ENCODE peak calls at places on chromosomes 11 and 22, in nine cellular contexts. U, X, H, W, K, I, S, V and C are unnamed samples.
A peak's percentile ranks its signal among the peaks of the same experiment; 100 is the strongest.

GRCh38 chr11:3154001-3154599 is 11.0 kb downstream of the OSBPL5 start:
- DNase-seq in U (peak; percentile 42), X (no peak), H (no peak), W (no peak), K (no peak), I (no peak), S (peak; percentile 16), V (no peak), C (no peak)

GRCh38 chr11:43542734-43543133 is 137.8 kb upstream of the HSD17B12 start:
- DNase-seq in U (no peak), X (no peak), H (no peak), W (no peak), K (no peak), I (no peak), S (no peak), V (no peak), C (no peak)

GRCh38 chr11:17774232-17775034 is 39.9 kb downstream of the KCNC1 start:
- DNase-seq in U (no peak), X (no peak), H (no peak), W (no peak), K (no peak), I (no peak), S (no peak), V (no peak), C (no peak)

GRCh38 chr11:44356351-44356750 is 46.4 kb upstream of the ALX4 start:
- DNase-seq in U (no peak), X (no peak), H (no peak), W (no peak), K (no peak), I (no peak), S (no peak), V (no peak), C (no peak)

GRCh38 chr11:66139817-66140216 is 69.7 kb downstream of the PACS1 start:
- DNase-seq in U (no peak), X (no peak), H (no peak), W (no peak), K (no peak), I (no peak), S (no peak), V (no peak), C (no peak)

GRCh38 chr11:32829680-32830412 is at the start of gene PRRG4:
- DNase-seq in U (peak; percentile 88), X (peak; percentile 89), H (no peak), W (no peak), K (peak; percentile 84), I (peak; percentile 81), S (peak; percentile 55), V (peak; percentile 20), C (peak; percentile 63)

GRCh38 chr11:74011360-74012071 is 2.6 kb upstream of the UCP3 start:
- DNase-seq in U (no peak), X (no peak), H (no peak), W (no peak), K (no peak), I (no peak), S (no peak), V (peak; percentile 59), C (peak; percentile 76)

GRCh38 chr11:78595431-78596130 is 20.9 kb upstream of the NARS2 start:
- DNase-seq in U (no peak), X (peak; percentile 26), H (no peak), W (peak; percentile 87), K (no peak), I (no peak), S (no peak), V (peak; percentile 71), C (no peak)

GRCh38 chr11:94139421-94139820 is 10.8 kb downstream of the PANX1 start:
- DNase-seq in U (no peak), X (no peak), H (no peak), W (no peak), K (no peak), I (no peak), S (no peak), V (no peak), C (no peak)

GRCh38 chr11:36014906-36015305 is 71.0 kb downstream of the LDLRAD3 start:
- DNase-seq in U (no peak), X (no peak), H (no peak), W (no peak), K (no peak), I (no peak), S (no peak), V (no peak), C (no peak)

GRCh38 chr11:11732116-11732515 is 109.7 kb upstream of the USP47 start:
- DNase-seq in U (no peak), X (no peak), H (no peak), W (no peak), K (no peak), I (no peak), S (no peak), V (no peak), C (no peak)

GRCh38 chr11:18245396-18245795 is 3.1 kb downstream of the SAA2 start:
- DNase-seq in U (no peak), X (no peak), H (no peak), W (no peak), K (no peak), I (no peak), S (no peak), V (no peak), C (no peak)

GRCh38 chr22:35766654-35767580 is 49.2 kb downstream of the APOL5 start:
- DNase-seq in U (no peak), X (no peak), H (no peak), W (no peak), K (no peak), I (peak; percentile 67), S (no peak), V (peak; percentile 31), C (no peak)

GRCh38 chr11:14835491-14836105 is 56.4 kb downstream of the CYP2R1 start:
- DNase-seq in U (no peak), X (no peak), H (no peak), W (no peak), K (no peak), I (no peak), S (no peak), V (no peak), C (peak; percentile 7)

GRCh38 chr11:130848361-130849214 is 67.7 kb downstream of the SNX19 start:
- DNase-seq in U (no peak), X (no peak), H (no peak), W (no peak), K (no peak), I (no peak), S (no peak), V (no peak), C (no peak)

GRCh38 chr11:77789061-77789730 is 31.3 kb downstream of the RSF1 start:
- DNase-seq in U (no peak), X (no peak), H (no peak), W (no peak), K (no peak), I (no peak), S (no peak), V (no peak), C (no peak)

GRCh38 chr11:83002522-83002921 is 69.2 kb downstream of the RAB30 start:
- DNase-seq in U (no peak), X (no peak), H (no peak), W (no peak), K (no peak), I (no peak), S (no peak), V (no peak), C (no peak)

GRCh38 chr11:82998697-82999096 is 73.0 kb downstream of the RAB30 start:
- DNase-seq in U (no peak), X (no peak), H (no peak), W (no peak), K (no peak), I (no peak), S (no peak), V (no peak), C (no peak)

GRCh38 chr11:82999232-82999631 is 72.5 kb downstream of the RAB30 start:
- DNase-seq in U (no peak), X (no peak), H (no peak), W (no peak), K (no peak), I (no peak), S (no peak), V (no peak), C (peak; percentile 26)

GRCh38 chr11:83002047-83002446 is 69.7 kb downstream of the RAB30 start:
- DNase-seq in U (no peak), X (no peak), H (no peak), W (no peak), K (no peak), I (no peak), S (no peak), V (peak; percentile 32), C (peak; percentile 71)

DNA sequence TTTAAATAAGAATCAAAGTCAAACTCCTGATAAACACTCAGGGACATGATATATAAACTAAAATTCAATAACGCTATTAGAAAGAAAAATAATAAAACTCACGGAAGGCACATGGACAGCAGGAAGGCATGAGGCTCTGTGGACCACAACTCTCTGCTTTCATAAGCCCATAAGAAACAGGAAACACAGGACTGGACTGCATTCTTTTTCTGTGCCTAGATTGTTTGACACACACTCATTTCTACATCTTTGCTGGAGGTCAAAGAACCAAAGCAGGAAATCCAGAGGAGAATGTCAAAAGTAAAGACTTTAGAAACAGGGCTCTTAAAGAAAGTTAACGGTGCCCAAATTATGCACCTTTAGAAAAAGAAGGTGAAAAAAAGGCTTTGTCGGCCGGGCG is 71.3 kb downstream of the RAB30 start:
- DNase-seq in U (no peak), X (no peak), H (no peak), W (no peak), K (no peak), I (no peak), S (no peak), V (no peak), C (no peak)
- TF ChIP-seq CTCF in U (no peak), X (no peak), H (no peak), W (no peak), K (no peak), I (no peak), S (no peak), V (no peak), C (no peak)

GRCh38 chr22:22943521-22944267 is 56.1 kb downstream of the IGLL5 start:
- DNase-seq in U (no peak), X (peak; percentile 3), H (no peak), W (no peak), K (peak; percentile 13), I (no peak), S (no peak), V (no peak), C (no peak)
- TF ChIP-seq CTCF in U (no peak), X (no peak), H (no peak), W (peak; percentile 7), K (no peak), I (no peak), S (no peak), V (no peak), C (no peak)

DNA sequence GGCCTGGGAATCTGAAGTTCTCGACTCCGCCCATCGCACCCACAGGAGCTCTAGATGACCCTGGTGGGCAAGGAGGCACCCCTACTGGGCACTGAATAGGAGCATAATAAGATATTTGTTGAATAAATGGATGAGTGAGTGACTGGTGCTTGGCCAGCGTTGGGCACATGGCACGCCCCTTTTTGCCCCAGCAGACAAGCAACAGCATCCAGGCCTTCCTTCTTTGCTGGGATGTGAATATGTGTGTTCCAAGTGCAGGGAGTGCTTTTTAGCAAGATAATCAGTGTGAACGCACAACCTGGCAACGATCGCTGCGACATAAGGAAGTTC is 450 bp upstream of the CELF1 start:
- DNase-seq in U (no peak), X (no peak), H (no peak), W (no peak), K (no peak), I (no peak), S (no peak), V (peak; percentile 35), C (no peak)
- TF ChIP-seq CTCF in U (no peak), X (no peak), H (no peak), W (no peak), K (no peak), I (no peak), S (peak; percentile 13), V (no peak), C (peak; percentile 79)

GRCh38 chr11:116862951-116863350 is 25.5 kb upstream of the APOA1 start:
- DNase-seq in U (no peak), X (no peak), H (no peak), W (no peak), K (no peak), I (no peak), S (no peak), V (peak; percentile 69), C (no peak)
- TF ChIP-seq CTCF in U (no peak), X (no peak), H (no peak), W (no peak), K (no peak), I (no peak), S (no peak), V (no peak), C (no peak)